ENCODE peak calls at places on chromosomes 2 and 18, in five cellular contexts. One of them, this sample, is unnamed.

GRCh38 chr2:96264656-96265348 is 995 bp downstream of the TMEM127 start:
- DNase-seq in HL-60: peak
- DNase-seq in left lung: no peak
- DNase-seq in PC-9: no peak
- DNase-seq in OCI-LY7: peak
- DNase-seq in this sample: no peak

GRCh38 chr2:29865512-29865911 is 55.9 kb downstream of the ALK start:
- DNase-seq in left lung: no peak
- DNase-seq in HL-60: no peak
- DNase-seq in OCI-LY7: no peak
- DNase-seq in PC-9: no peak
- DNase-seq in this sample: no peak

GRCh38 chr2:27772804-27773203 is 1.3 kb downstream of the MRPL33 start:
- DNase-seq in left lung: no peak
- DNase-seq in PC-9: no peak
- DNase-seq in HL-60: no peak
- DNase-seq in OCI-LY7: no peak
- DNase-seq in this sample: no peak

GRCh38 chr2:133600231-133600630 is 32.0 kb upstream of the NCKAP5 start:
- DNase-seq in left lung: no peak
- DNase-seq in HL-60: no peak
- DNase-seq in OCI-LY7: no peak
- DNase-seq in PC-9: no peak
- DNase-seq in this sample: no peak

GRCh38 chr18:74013955-74014354 is 133.7 kb downstream of the FBXO15 start:
- DNase-seq in OCI-LY7: no peak
- DNase-seq in left lung: no peak
- DNase-seq in HL-60: no peak
- DNase-seq in PC-9: peak
- DNase-seq in this sample: peak

GRCh38 chr18:13268035-13268700 is 49.6 kb downstream of the LDLRAD4 start:
- DNase-seq in HL-60: no peak
- DNase-seq in PC-9: no peak
- DNase-seq in left lung: no peak
- DNase-seq in OCI-LY7: no peak
- DNase-seq in this sample: no peak

GRCh38 chr2:227219312-227220105 is 55.1 kb downstream of the COL4A3 start:
- DNase-seq in HL-60: no peak
- DNase-seq in left lung: no peak
- DNase-seq in PC-9: no peak
- DNase-seq in OCI-LY7: no peak
- DNase-seq in this sample: no peak

GRCh38 chr2:149200109-149200520 is 130.3 kb upstream of the LYPD6 start:
- DNase-seq in PC-9: peak
- DNase-seq in HL-60: no peak
- DNase-seq in left lung: no peak
- DNase-seq in OCI-LY7: no peak
- DNase-seq in this sample: peak

GRCh38 chr2:96116879-96117533 is 635 bp upstream of the ADRA2B start:
- DNase-seq in OCI-LY7: peak
- DNase-seq in HL-60: no peak
- DNase-seq in PC-9: no peak
- DNase-seq in left lung: peak
- DNase-seq in this sample: no peak

GRCh38 chr2:85524567-85524923 is 14.4 kb upstream of the MAT2A start:
- DNase-seq in HL-60: peak
- DNase-seq in PC-9: peak
- DNase-seq in left lung: no peak
- DNase-seq in OCI-LY7: no peak
- DNase-seq in this sample: no peak

GRCh38 chr2:180722551-180723239 is 257.7 kb upstream of the UBE2E3 start:
- DNase-seq in left lung: no peak
- DNase-seq in PC-9: peak
- DNase-seq in OCI-LY7: no peak
- DNase-seq in HL-60: no peak
- DNase-seq in this sample: no peak

GRCh38 chr18:57728941-57729511 is 74.1 kb downstream of the ATP8B1 start:
- DNase-seq in left lung: no peak
- DNase-seq in PC-9: peak
- DNase-seq in HL-60: peak
- DNase-seq in OCI-LY7: no peak
- DNase-seq in this sample: peak

GRCh38 chr2:4745596-4745995 is 946.6 kb upstream of the SOX11 start:
- DNase-seq in PC-9: no peak
- DNase-seq in HL-60: no peak
- DNase-seq in OCI-LY7: no peak
- DNase-seq in left lung: no peak
- DNase-seq in this sample: no peak

GRCh38 chr2:202278036-202278760 is 12.6 kb downstream of the NOP58 start:
- DNase-seq in left lung: no peak
- DNase-seq in HL-60: no peak
- DNase-seq in OCI-LY7: no peak
- DNase-seq in PC-9: peak
- DNase-seq in this sample: peak

GRCh38 chr2:123609077-123609476 is 416.0 kb upstream of the CNTNAP5 start:
- DNase-seq in HL-60: no peak
- DNase-seq in left lung: no peak
- DNase-seq in OCI-LY7: no peak
- DNase-seq in PC-9: no peak
- DNase-seq in this sample: no peak

GRCh38 chr2:99974275-99974674 is 168.1 kb downstream of the AFF3 start:
- DNase-seq in OCI-LY7: no peak
- DNase-seq in left lung: no peak
- DNase-seq in PC-9: no peak
- DNase-seq in HL-60: no peak
- DNase-seq in this sample: peak

GRCh38 chr2:7031424-7032245 is 114.4 kb downstream of the RNF144A start:
- DNase-seq in left lung: peak
- DNase-seq in HL-60: peak
- DNase-seq in PC-9: peak
- DNase-seq in OCI-LY7: peak
- DNase-seq in this sample: peak

GRCh38 chr18:12256946-12257345 is 2.8 kb downstream of the CIDEA start:
- DNase-seq in OCI-LY7: no peak
- DNase-seq in HL-60: no peak
- DNase-seq in PC-9: no peak
- DNase-seq in left lung: no peak
- DNase-seq in this sample: no peak

GRCh38 chr2:147660680-147661079 is 184.1 kb upstream of the ACVR2A start:
- DNase-seq in PC-9: no peak
- DNase-seq in HL-60: no peak
- DNase-seq in OCI-LY7: no peak
- DNase-seq in left lung: no peak
- DNase-seq in this sample: peak

GRCh38 chr2:27369471-27370025 is 590 bp downstream of the EIF2B4 start:
- DNase-seq in OCI-LY7: no peak
- DNase-seq in PC-9: peak
- DNase-seq in left lung: no peak
- DNase-seq in HL-60: peak
- DNase-seq in this sample: no peak

GRCh38 chr18:10841203-10841602 is 308.2 kb downstream of the PIEZO2 start:
- DNase-seq in OCI-LY7: no peak
- DNase-seq in HL-60: no peak
- DNase-seq in left lung: no peak
- DNase-seq in PC-9: no peak
- DNase-seq in this sample: no peak

GRCh38 chr2:111122631-111123421 is 2.1 kb downstream of the BCL2L11 start:
- DNase-seq in left lung: peak
- DNase-seq in OCI-LY7: peak
- DNase-seq in PC-9: peak
- DNase-seq in HL-60: peak
- DNase-seq in this sample: no peak

GRCh38 chr2:144032566-144032965 is 487.4 kb downstream of the ZEB2 start:
- DNase-seq in HL-60: no peak
- DNase-seq in OCI-LY7: no peak
- DNase-seq in PC-9: no peak
- DNase-seq in left lung: no peak
- DNase-seq in this sample: no peak

GRCh38 chr2:55524884-55525437 is 5.4 kb downstream of the CFAP36 start:
- DNase-seq in PC-9: no peak
- DNase-seq in HL-60: no peak
- DNase-seq in OCI-LY7: no peak
- DNase-seq in left lung: no peak
- DNase-seq in this sample: no peak

GRCh38 chr18:63465059-63465458 is 11.7 kb upstream of the SERPINB5 start:
- DNase-seq in OCI-LY7: no peak
- DNase-seq in PC-9: no peak
- DNase-seq in HL-60: no peak
- DNase-seq in left lung: no peak
- DNase-seq in this sample: no peak

GRCh38 chr2:126906781-126907180 is 8.1 kb downstream of the TEX51 start:
- DNase-seq in OCI-LY7: no peak
- DNase-seq in HL-60: no peak
- DNase-seq in PC-9: no peak
- DNase-seq in left lung: no peak
- DNase-seq in this sample: no peak

GRCh38 chr2:136863874-136864273 is 98.5 kb downstream of the THSD7B start:
- DNase-seq in left lung: no peak
- DNase-seq in PC-9: no peak
- DNase-seq in HL-60: no peak
- DNase-seq in OCI-LY7: no peak
- DNase-seq in this sample: no peak

GRCh38 chr2:132979339-132980093 is 309.5 kb upstream of the LYPD1 start:
- DNase-seq in left lung: no peak
- DNase-seq in PC-9: no peak
- DNase-seq in OCI-LY7: no peak
- DNase-seq in HL-60: no peak
- DNase-seq in this sample: no peak

DNA sequence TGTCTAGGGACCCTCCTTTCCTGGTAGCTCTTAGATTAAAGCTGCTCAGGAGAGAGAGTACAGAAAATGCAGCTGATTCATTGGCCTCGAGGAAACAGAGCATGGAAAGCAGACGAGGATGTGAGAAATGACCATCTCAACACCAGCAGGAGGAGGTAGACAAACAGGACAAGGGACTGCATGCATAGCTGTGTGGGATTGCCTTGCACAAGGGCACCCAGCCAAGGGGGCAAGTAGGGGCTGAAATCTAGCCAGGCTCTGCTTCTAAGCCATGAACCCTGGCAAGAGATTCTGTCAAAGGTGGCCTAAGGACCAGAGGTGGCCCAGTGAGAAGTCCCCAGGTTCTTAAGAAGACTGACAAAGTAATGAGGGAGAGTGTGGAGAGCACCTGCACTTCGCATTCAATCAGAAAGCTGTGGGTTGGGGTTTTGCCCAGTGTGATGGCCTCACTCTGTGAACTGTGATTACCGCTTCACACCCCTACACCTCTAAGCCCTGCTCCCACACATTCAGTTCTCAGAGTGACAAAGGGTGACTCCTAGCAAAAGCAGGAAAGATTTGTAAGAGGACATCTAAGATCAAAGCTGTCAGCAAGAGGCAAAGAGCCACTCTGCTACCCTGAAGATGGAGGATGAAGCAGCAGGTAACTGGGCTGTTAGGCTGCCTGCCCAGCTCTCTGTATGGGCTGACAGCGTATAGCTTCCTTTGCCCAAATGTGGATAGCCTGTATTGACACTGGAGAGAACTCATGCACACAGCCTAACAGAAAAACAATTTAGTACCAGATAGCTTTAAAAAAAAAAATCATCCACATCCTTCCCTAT is 151.3 kb upstream of the PELI1 start:
- DNase-seq in OCI-LY7: no peak
- DNase-seq in left lung: no peak
- DNase-seq in HL-60: no peak
- DNase-seq in PC-9: no peak
- DNase-seq in this sample: no peak
- H3K27ac ChIP-seq in OCI-LY7: no peak
- H3K27ac ChIP-seq in left lung: no peak
- H3K27ac ChIP-seq in HL-60: no peak
- H3K27ac ChIP-seq in PC-9: no peak
- H3K27ac ChIP-seq in this sample: no peak

DNA sequence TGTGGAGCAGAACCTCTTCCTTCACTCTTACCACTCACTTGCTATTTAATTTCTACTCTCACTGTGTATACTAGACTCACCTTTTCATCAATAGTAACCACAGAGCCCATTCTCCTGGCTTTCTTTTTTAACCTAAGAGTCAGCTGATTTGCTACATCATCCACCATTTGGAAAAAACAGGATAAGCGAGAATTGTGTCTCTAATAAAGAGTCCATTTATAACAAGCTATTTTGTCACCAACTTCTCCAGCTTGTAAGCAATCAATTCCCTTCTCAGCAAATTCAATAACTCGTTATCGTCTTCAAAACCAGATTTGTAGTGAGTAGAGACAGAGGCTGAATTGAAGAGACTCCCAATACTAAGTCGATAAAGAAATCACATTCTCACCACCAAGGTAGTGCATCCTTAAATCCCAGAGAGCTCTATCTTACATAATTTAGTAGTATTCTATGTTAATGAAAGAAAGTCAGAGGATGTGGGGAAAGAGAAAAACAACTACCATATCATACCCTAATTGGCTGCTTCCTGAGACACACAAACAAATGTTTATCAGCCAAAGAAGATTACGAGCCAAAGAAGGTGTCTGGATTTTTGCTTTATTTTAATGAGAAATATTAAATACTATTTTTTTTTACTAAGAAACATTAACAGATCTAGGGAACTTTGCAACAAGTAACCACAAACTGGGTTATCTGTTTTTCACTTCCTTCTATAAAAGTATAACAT is 52.5 kb upstream of the SPTBN1 start:
- DNase-seq in left lung: no peak
- DNase-seq in OCI-LY7: no peak
- DNase-seq in PC-9: no peak
- DNase-seq in HL-60: no peak
- DNase-seq in this sample: no peak
- H3K27ac ChIP-seq in left lung: peak
- H3K27ac ChIP-seq in OCI-LY7: peak
- H3K27ac ChIP-seq in PC-9: no peak
- H3K27ac ChIP-seq in HL-60: no peak
- H3K27ac ChIP-seq in this sample: no peak

GRCh38 chr2:70035344-70035844 is 51.9 kb upstream of the PCBP1 start:
- DNase-seq in left lung: no peak
- DNase-seq in PC-9: peak
- DNase-seq in HL-60: no peak
- DNase-seq in OCI-LY7: no peak
- DNase-seq in this sample: no peak
- H3K27ac ChIP-seq in left lung: peak
- H3K27ac ChIP-seq in PC-9: no peak
- H3K27ac ChIP-seq in HL-60: no peak
- H3K27ac ChIP-seq in OCI-LY7: no peak
- H3K27ac ChIP-seq in this sample: no peak

DNA sequence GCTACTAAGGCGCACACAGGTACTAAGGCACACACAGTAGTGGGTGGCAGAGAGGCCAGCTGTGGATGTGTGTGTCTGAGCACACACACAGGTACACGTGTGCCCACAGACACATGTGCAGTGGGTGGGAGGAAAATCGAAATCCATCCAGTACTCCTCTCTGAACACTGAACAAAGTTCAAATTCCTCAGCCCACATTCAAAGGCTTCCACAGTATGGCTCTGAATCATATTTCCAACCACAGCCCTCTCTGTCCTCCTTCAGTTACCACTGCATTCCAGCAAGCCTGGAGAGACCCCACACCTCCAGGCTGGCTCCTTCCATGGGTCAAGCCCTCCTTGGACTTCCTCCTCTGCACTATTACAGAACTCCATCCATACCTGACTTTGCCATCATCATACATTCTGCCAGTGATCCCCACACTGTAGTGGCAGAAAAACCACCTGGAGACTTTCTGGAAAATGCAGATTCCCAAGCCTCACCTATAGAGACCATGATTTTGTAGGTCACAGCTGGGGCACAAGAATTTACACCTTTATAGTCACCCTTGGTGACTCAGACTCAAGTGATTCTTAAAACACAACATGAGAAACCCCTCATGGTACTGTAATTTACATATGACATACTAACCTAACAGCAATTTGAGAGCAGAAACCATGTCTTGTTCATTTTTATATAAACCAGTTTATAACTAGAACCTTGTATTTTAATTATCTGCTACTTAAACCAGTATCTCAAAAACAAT is 31.4 kb downstream of the EPG5 start:
- DNase-seq in left lung: no peak
- DNase-seq in HL-60: no peak
- DNase-seq in OCI-LY7: no peak
- DNase-seq in PC-9: no peak
- DNase-seq in this sample: no peak
- H3K27ac ChIP-seq in left lung: no peak
- H3K27ac ChIP-seq in HL-60: no peak
- H3K27ac ChIP-seq in OCI-LY7: no peak
- H3K27ac ChIP-seq in PC-9: no peak
- H3K27ac ChIP-seq in this sample: no peak

This sample was measured in epithelial cell of prostate.